ENCODE peak calls at places on chromosomes 3 and 15, in six cellular contexts. S is K562, M is H1, C is GM12878, P is HCT116, K is HepG2. J is an unnamed sample.

GRCh38 chr3:32177702-32178198 is 60.7 kb upstream of the CMTM8 start:
- DNase-seq in M (peak; percentile 73), K (peak; percentile 88), C (no peak), S (peak; percentile 78), P (peak; percentile 90), J (peak; percentile 65)

GRCh38 chr3:132595036-132595435 is 2.0 kb upstream of the ACKR4 start:
- DNase-seq in P (no peak), K (no peak), S (no peak), M (no peak), C (no peak), J (no peak)

GRCh38 chr3:51687472-51688205 is 16.6 kb downstream of the TEX264 start:
- DNase-seq in P (no peak), M (no peak), C (no peak), K (no peak), S (no peak), J (no peak)

GRCh38 chr3:52327486-52328290 is 11.6 kb downstream of the DNAH1 start:
- DNase-seq in P (no peak), S (no peak), C (no peak), K (peak; percentile 12), M (no peak), J (no peak)

GRCh38 chr3:71166839-71167238 is 416.7 kb downstream of the FOXP1 start:
- DNase-seq in S (no peak), K (no peak), P (no peak), C (no peak), M (no peak), J (no peak)

GRCh38 chr3:58720526-58720925 is 54.0 kb upstream of the FAM3D start:
- DNase-seq in K (no peak), S (no peak), C (no peak), P (no peak), M (no peak), J (no peak)

GRCh38 chr3:134460965-134461364 is 24.8 kb downstream of the ANAPC13 start:
- DNase-seq in C (no peak), K (no peak), P (no peak), S (no peak), M (no peak), J (no peak)

GRCh38 chr15:53884441-53884840 is 93.8 kb upstream of the UNC13C start:
- DNase-seq in K (no peak), C (no peak), P (no peak), M (no peak), S (no peak), J (no peak)

GRCh38 chr3:76502076-76502475 is 537.8 kb upstream of the ROBO2 start:
- DNase-seq in P (no peak), K (no peak), S (no peak), C (no peak), M (no peak), J (no peak)

DNA sequence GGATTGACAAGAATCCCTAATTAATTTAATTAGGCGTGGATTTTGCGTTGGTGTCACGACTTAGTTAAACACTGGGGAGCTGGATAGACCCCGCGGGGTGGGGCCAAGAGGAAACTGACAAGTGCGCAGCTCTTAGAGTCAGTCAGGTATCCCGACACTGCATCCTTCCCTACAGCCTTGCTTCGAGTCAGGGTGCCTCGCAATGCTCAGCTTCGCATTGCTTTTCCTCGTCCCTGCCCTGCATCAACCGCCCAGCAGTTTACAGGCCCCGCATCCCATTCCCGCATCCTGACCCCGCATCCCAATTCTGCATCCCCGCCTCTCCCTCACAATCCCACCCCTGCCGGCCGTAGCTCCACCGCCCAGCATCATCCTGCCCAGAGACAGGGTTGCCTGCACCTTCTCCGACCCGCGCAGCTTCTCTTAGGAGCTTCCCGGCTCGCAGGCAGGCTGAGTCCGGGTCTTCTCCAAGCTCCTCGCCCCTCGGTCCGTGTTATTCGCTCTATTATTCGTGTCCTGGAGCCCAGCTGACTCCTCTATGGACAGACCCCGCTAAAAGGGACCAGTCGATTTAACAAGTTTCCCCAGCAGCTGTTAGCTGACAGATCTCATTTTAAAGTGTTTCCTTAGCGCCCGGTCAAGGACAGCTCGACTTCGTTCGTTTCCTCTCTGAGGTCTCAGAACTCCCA is 697 bp upstream of the SHOX2 start:
- DNase-seq in M (peak; percentile 75), S (no peak), C (no peak), P (no peak), K (no peak), J (no peak)
- TF ChIP-seq ZNF274 in M (no peak), S (no peak), C (no peak), P (no peak), K (no peak), J (no peak)

DNA sequence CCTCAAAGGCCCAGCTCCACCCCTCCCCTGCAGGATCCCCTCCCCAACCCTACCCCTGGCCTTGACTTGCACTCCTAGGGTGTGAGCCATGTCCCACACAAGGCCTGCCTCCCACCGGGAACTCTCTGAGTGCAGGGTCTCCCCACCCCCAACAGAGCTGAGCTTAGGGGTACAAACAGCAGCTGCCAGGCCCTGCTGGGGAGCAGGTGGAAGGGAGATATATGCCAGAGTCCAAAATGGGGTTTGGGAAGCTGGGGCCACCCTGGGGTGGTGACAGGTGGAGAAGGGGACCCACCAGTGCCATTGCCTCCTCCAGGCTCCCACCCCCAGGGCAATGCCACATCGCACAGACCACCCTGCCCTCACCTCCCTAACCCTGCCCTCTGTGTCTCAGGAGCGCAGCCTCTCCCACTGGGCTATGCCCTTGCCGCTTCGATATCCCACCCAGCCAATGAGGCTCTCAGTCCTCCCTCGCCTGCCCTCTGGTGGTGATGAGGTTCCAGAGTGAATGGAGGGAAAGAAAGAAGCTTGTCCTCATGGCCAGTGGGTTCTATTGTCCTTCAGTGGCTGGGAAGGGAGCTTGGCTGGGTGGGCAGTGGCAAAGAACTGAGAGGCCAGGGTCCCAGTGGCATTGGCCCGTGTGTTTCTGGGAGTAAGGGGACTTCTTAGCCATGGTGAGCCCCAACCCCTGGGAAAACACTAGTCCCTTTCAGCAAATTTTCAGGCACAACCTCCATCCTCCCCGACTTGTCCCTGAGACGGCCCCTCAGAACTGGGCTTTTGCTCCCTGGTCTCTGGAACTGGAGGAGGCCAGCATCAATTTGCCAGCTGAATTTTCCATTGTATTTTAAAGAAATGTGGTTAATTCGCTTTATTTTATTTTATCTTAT is 46.8 kb downstream of the CYP11A1 start:
- DNase-seq in S (peak; percentile 77), K (peak; percentile 43), C (no peak), M (peak; percentile 84), P (peak; percentile 38), J (peak; percentile 72)
- TF ChIP-seq ZNF274 in S (no peak), K (no peak), C (no peak), M (no peak), P (no peak), J (no peak)

DNA sequence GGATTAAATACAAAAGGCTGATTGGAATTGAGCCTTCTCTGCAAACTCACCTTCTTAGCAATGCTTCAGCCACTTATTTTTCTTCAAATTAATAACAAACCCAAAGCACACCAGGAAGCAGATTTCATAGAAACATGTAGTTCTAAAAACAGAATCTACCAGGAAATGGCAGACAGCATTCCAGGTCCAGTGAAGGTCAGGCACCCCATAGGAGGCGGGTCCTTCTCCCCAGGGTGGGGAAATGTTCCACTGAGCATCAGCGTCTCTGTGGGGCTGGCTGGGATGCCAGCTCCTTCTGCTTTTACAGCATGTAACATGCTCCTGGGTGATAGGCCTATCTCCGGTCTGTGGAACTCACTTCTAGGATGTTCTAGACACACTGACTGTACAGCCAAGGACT is 49.2 kb downstream of the CTNNB1 start:
- DNase-seq in C (no peak), K (no peak), M (no peak), P (no peak), S (no peak), J (no peak)
- TF ChIP-seq ZNF274 in C (no peak), K (no peak), M (no peak), P (no peak), S (no peak), J (no peak)

DNA sequence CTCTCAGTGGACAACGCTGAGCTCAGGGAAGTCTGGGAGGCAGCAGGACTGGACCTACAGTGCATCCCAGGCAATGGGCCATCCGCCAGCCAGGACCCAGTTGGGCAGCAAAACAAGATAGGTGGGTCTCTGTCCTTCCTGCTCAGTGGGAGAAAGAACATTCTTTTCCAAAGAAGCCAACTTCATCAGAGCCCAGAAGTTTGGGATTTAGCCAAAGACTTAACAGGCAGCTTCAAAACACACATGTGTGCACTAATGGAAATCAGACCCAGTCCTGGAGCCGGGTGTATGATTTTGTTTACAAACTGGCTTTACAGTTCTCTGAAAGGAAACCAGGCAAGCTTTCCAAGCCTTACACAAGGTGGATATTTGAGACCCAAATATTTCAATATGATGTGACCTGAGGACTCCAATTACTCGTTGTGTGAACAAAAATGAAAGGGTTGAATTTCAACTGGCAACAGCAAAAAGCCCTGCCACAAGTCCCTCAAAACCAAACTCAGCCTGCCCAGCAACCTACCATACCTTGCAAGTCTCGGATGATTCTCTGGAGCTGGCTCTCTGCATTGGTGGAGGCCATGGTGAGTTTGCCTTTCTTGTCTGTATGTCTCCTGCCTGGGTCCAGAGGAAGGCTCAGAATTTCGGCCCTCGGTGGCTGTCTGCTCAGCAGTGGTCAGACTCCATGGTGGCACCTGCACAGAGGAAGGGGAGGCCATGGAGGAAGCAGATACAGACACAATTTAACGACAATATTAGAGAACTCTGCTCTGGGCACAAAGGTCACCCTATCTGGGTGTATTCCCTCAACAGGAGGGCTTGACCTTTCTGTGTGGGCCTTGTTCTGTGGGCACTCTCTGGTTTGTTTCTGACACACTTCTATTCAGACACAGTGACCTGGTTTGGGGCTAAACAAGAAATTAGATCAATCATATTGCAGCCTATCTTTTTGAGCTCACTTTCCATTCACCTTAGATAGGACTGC is 11.0 kb downstream of the FYCO1 start:
- DNase-seq in M (no peak), C (no peak), S (no peak), P (no peak), K (no peak), J (no peak)
- TF ChIP-seq ZNF274 in M (no peak), C (no peak), S (no peak), P (no peak), K (no peak), J (no peak)

DNA sequence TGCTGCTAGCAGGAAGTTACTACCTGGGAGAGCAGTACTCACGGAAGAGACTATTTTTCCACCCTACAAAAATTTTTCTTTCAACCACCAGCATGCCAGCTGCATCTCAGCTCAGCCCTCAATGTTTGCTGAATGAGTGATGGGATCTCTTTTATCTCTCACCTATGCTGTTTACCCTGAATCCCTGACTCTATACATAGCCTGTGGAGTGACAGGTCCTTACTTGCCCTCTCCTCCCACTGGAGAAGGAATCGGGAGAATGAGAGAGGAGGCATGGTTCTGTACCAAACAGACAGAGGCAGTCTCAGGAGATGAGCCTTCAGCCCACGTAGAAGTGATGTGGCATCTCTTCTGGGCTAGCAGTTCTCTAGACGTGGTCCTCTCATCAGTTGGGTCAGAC is 6.7 kb upstream of the DGKG start:
- DNase-seq in C (no peak), K (no peak), M (no peak), P (no peak), S (no peak), J (no peak)
- TF ChIP-seq ZNF274 in C (no peak), K (no peak), M (no peak), P (no peak), S (no peak), J (no peak)